ENCODE peak calls at places on chromosomes 13 and 19, in five cellular contexts. One of them, this sample, is unnamed.

GRCh38 chr13:95155504-95155903 is 145.7 kb downstream of the ABCC4 start:
- DNase-seq in RWPE1: no peak
- DNase-seq in Calu3: no peak
- DNase-seq in NCI-H2029 treated with DMSO at 0.1 percent for 48 hours: peak; percentile 3
- DNase-seq in EH: no peak
- DNase-seq in this sample: no peak

GRCh38 chr19:35266904-35267817 is 1.6 kb upstream of the USF2 start:
- DNase-seq in Calu3: no peak
- DNase-seq in RWPE1: no peak
- DNase-seq in EH: peak; percentile 48
- DNase-seq in NCI-H2029 treated with DMSO at 0.1 percent for 48 hours: no peak
- DNase-seq in this sample: no peak

GRCh38 chr13:51862965-51863364 is 1.2 kb downstream of the CCDC70 start:
- DNase-seq in RWPE1: no peak
- DNase-seq in EH: no peak
- DNase-seq in NCI-H2029 treated with DMSO at 0.1 percent for 48 hours: no peak
- DNase-seq in Calu3: no peak
- DNase-seq in this sample: no peak

GRCh38 chr19:14400913-14401312 is 18.2 kb downstream of the DDX39A start:
- DNase-seq in RWPE1: no peak
- DNase-seq in Calu3: no peak
- DNase-seq in EH: no peak
- DNase-seq in NCI-H2029 treated with DMSO at 0.1 percent for 48 hours: peak; percentile 28
- DNase-seq in this sample: no peak

GRCh38 chr19:39390460-39390758 is 497 bp downstream of the PAF1 start:
- DNase-seq in RWPE1: peak; percentile 86
- DNase-seq in EH: no peak
- DNase-seq in NCI-H2029 treated with DMSO at 0.1 percent for 48 hours: no peak
- DNase-seq in Calu3: no peak
- DNase-seq in this sample: no peak

GRCh38 chr19:3524075-3524842 is 14.7 kb upstream of the TEKTIP1 start:
- DNase-seq in EH: no peak
- DNase-seq in NCI-H2029 treated with DMSO at 0.1 percent for 48 hours: no peak
- DNase-seq in Calu3: no peak
- DNase-seq in RWPE1: no peak
- DNase-seq in this sample: no peak

GRCh38 chr13:104204177-104204576 is 1138.0 kb upstream of the SLC10A2 start:
- DNase-seq in EH: no peak
- DNase-seq in Calu3: no peak
- DNase-seq in RWPE1: no peak
- DNase-seq in NCI-H2029 treated with DMSO at 0.1 percent for 48 hours: no peak
- DNase-seq in this sample: no peak

GRCh38 chr19:41265376-41266153 is 1.4 kb downstream of the HNRNPUL1 start:
- DNase-seq in RWPE1: peak; percentile 41
- DNase-seq in EH: peak; percentile 39
- DNase-seq in NCI-H2029 treated with DMSO at 0.1 percent for 48 hours: no peak
- DNase-seq in Calu3: peak; percentile 21
- DNase-seq in this sample: no peak

GRCh38 chr13:95603887-95604533 is 40.5 kb downstream of the DZIP1 start:
- DNase-seq in EH: no peak
- DNase-seq in RWPE1: peak; percentile 85
- DNase-seq in NCI-H2029 treated with DMSO at 0.1 percent for 48 hours: peak; percentile 3
- DNase-seq in Calu3: peak; percentile 77
- DNase-seq in this sample: peak; percentile 37

GRCh38 chr19:31119951-31120690 is 229.1 kb downstream of the TSHZ3 start:
- DNase-seq in RWPE1: no peak
- DNase-seq in Calu3: no peak
- DNase-seq in EH: peak; percentile 45
- DNase-seq in NCI-H2029 treated with DMSO at 0.1 percent for 48 hours: no peak
- DNase-seq in this sample: no peak

GRCh38 chr13:102852556-102852955 is 6.7 kb downstream of the ERCC5 start:
- DNase-seq in EH: no peak
- DNase-seq in RWPE1: no peak
- DNase-seq in Calu3: no peak
- DNase-seq in NCI-H2029 treated with DMSO at 0.1 percent for 48 hours: no peak
- DNase-seq in this sample: no peak

GRCh38 chr19:12788682-12789097 is 2.6 kb upstream of the JUNB start:
- DNase-seq in EH: peak; percentile 74
- DNase-seq in Calu3: peak; percentile 65
- DNase-seq in NCI-H2029 treated with DMSO at 0.1 percent for 48 hours: no peak
- DNase-seq in RWPE1: peak; percentile 62
- DNase-seq in this sample: peak; percentile 52

GRCh38 chr19:46529622-46530451 is 34.2 kb upstream of the PNMA8B start:
- DNase-seq in RWPE1: peak; percentile 70
- DNase-seq in Calu3: peak; percentile 82
- DNase-seq in NCI-H2029 treated with DMSO at 0.1 percent for 48 hours: peak; percentile 36
- DNase-seq in EH: peak; percentile 69
- DNase-seq in this sample: peak; percentile 44

This sample was measured in fibroblast of the conjunctiva.